ENCODE peak calls at places on chromosomes 11 and 22, in six cellular contexts. O, M, Z, J, H and C are unnamed samples. For H3K9me3 and H3K4me1, the result is how much of the 10 kb centered on the place peaks cover.

GRCh38 chr11:76621866-76622265 is 48.7 kb downstream of the LRRC32 start:
- DNase-seq in Z (no peak), H (peak), J (no peak), M (no peak), O (peak), C (no peak)

GRCh38 chr11:47907499-47907898 is 59.3 kb upstream of the NUP160 start:
- DNase-seq in Z (no peak), M (no peak), J (no peak), H (no peak), O (no peak), C (no peak)

GRCh38 chr11:70381872-70382842 is 16.2 kb upstream of the CTTN start:
- DNase-seq in O (peak), Z (no peak), J (no peak), M (no peak), H (no peak), C (peak)

GRCh38 chr11:575324-575995 is 810 bp upstream of the PHRF1 start:
- DNase-seq in J (no peak), Z (no peak), O (peak), M (no peak), H (no peak), C (peak)

GRCh38 chr11:14443642-14444041 is 56.0 kb downstream of the COPB1 start:
- DNase-seq in M (no peak), O (no peak), Z (no peak), J (peak), H (no peak), C (no peak)

GRCh38 chr11:72038491-72038890 is 39.8 kb downstream of the IL18BP start:
- DNase-seq in O (no peak), J (peak), H (peak), M (no peak), Z (peak), C (no peak)

GRCh38 chr11:30786392-30787120 is 200.4 kb upstream of the MPPED2 start:
- DNase-seq in J (no peak), Z (no peak), O (no peak), M (no peak), H (no peak), C (no peak)

GRCh38 chr11:48307760-48308386 is 1.9 kb downstream of the OR4S1 start:
- DNase-seq in Z (peak), O (peak), J (peak), H (no peak), M (no peak), C (peak)

GRCh38 chr11:35721576-35722341 is 59.2 kb downstream of the TRIM44 start:
- DNase-seq in Z (no peak), J (no peak), O (no peak), H (no peak), M (no peak), C (peak)

GRCh38 chr11:65401073-65401802 is 14.8 kb downstream of the FRMD8 start:
- DNase-seq in J (no peak), M (no peak), H (no peak), Z (no peak), O (no peak), C (no peak)

GRCh38 chr11:65417702-65418430 is 4.7 kb upstream of the NEAT1 start:
- DNase-seq in H (peak), O (no peak), J (peak), Z (no peak), M (no peak), C (no peak)

GRCh38 chr22:48748860-48749554 is 1078.7 kb downstream of the BRD1 start:
- DNase-seq in Z (no peak), J (no peak), M (no peak), O (no peak), H (no peak), C (peak)

GRCh38 chr22:48750282-48750681 is 1077.4 kb downstream of the BRD1 start:
- DNase-seq in H (no peak), O (peak), J (no peak), Z (no peak), M (no peak), C (no peak)

GRCh38 chr22:48748113-48748859 is 1079.4 kb downstream of the BRD1 start:
- DNase-seq in H (no peak), M (no peak), Z (no peak), O (no peak), J (no peak), C (no peak)

GRCh38 chr22:48750826-48751440 is 1076.7 kb downstream of the BRD1 start:
- DNase-seq in M (no peak), Z (no peak), H (no peak), J (no peak), O (peak), C (no peak)

GRCh38 chr22:48749555-48750227 is 1078.0 kb downstream of the BRD1 start:
- DNase-seq in O (peak), H (peak), J (no peak), Z (no peak), M (no peak), C (peak)
- H3K9me3 ChIP-seq in O (under half), H (under half), J (under half), Z (under half), M (under half), C (under half)

GRCh38 chr22:36381513-36382079 is 6.2 kb downstream of the MYH9 start:
- DNase-seq in H (no peak), O (no peak), Z (no peak), J (no peak), M (no peak), C (no peak)

GRCh38 chr22:36386351-36386899 is 1.3 kb downstream of the MYH9 start:
- DNase-seq in O (no peak), J (no peak), Z (no peak), H (peak), M (no peak), C (no peak)

GRCh38 chr22:36384766-36385400 is 2.9 kb downstream of the MYH9 start:
- DNase-seq in O (peak), J (no peak), H (no peak), M (no peak), Z (no peak), C (no peak)

GRCh38 chr22:36385491-36386350 is 2.0 kb downstream of the MYH9 start:
- DNase-seq in M (peak), J (peak), O (no peak), H (peak), Z (no peak), C (peak)

DNA sequence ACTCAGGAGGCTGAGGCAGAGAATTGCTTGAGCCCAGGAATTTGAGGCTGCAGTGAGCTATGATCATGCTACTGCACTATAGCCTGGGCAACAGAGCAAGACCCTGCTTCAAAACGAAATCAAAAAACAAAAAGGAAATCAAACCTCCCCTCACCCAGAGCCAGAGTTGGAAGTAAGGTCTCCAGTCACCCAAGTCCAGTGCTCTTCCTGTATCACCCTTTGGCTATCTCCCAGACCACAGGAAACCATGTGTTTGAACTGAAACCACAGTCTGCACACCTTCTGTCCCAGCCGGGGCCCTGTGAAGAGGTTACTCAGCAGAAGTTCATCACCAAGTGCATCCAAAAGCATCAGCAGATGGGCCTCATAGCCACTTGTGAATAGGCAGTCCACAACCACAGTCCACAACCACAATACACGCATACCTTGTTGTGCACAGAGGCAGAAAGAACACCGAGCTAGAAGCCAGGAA is 4.6 kb downstream of the MYH9 start:
- DNase-seq in Z (no peak), H (no peak), O (no peak), M (no peak), J (no peak), C (peak)
- H3K4me1 ChIP-seq in Z (half or more), H (under half), O (under half), M (half or more), J (half or more), C (half or more)

GRCh38 chr11:45023065-45023365 is 72.3 kb upstream of the TP53I11 start:
- DNase-seq in O (no peak), M (no peak), Z (no peak), J (no peak), H (no peak), C (no peak)

GRCh38 chr11:45022294-45023064 is 71.8 kb upstream of the TP53I11 start:
- DNase-seq in H (no peak), J (no peak), Z (no peak), M (no peak), O (peak), C (no peak)

GRCh38 chr11:45024357-45024756 is 73.7 kb upstream of the TP53I11 start:
- DNase-seq in Z (no peak), J (no peak), M (no peak), H (no peak), O (peak), C (no peak)

GRCh38 chr11:45021692-45022130 is 71.0 kb upstream of the TP53I11 start:
- DNase-seq in J (peak), M (peak), H (peak), Z (peak), O (peak), C (no peak)

DNA sequence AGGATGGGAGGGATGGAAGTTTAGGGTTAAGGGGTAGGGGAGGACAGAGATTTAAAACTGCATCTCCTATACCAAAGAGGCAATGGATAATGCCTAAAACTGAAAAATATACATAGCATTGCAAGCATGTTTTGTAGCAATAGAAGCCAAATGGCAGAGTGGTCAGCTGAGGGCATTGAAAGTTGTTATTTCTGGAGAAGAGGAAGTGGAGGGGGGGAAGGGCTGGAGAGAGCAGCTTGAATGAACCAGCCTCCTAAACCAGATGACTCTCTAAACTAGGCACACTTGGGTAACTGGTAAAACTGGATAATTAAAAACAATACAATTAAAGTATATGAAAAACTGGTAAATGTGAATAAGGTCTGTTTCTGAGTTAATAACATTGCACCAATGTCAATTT is 70.3 kb upstream of the TP53I11 start:
- DNase-seq in O (peak), J (no peak), Z (peak), M (no peak), H (no peak), C (no peak)
- H3K27ac ChIP-seq in O (no peak), J (no peak), Z (peak), M (peak), H (no peak), C (no peak)

DNA sequence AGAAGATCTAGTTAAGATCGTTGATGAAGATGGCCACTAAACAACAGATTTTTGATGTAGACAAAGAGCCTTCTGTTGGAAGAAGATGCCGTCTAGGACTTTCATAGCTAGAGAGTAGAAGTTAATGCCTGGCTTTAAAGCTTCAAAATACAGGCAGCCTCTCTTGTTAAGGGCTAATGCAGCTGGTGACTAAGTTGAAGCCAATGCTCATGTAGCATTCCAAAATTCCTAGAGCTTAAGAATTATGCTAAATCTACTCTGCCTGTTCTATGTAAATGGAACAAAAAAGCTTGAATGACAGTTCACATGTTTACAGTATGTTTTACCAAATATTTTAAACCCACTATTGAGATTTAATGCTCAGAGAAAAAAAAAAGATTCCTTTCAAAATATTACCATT is 492.6 kb downstream of the CNTN5 start:
- DNase-seq in M (no peak), H (no peak), O (no peak), Z (no peak), J (no peak), C (no peak)
- H3K9me3 ChIP-seq in M (under half), H (under half), O (under half), Z (under half), J (under half), C (under half)

DNA sequence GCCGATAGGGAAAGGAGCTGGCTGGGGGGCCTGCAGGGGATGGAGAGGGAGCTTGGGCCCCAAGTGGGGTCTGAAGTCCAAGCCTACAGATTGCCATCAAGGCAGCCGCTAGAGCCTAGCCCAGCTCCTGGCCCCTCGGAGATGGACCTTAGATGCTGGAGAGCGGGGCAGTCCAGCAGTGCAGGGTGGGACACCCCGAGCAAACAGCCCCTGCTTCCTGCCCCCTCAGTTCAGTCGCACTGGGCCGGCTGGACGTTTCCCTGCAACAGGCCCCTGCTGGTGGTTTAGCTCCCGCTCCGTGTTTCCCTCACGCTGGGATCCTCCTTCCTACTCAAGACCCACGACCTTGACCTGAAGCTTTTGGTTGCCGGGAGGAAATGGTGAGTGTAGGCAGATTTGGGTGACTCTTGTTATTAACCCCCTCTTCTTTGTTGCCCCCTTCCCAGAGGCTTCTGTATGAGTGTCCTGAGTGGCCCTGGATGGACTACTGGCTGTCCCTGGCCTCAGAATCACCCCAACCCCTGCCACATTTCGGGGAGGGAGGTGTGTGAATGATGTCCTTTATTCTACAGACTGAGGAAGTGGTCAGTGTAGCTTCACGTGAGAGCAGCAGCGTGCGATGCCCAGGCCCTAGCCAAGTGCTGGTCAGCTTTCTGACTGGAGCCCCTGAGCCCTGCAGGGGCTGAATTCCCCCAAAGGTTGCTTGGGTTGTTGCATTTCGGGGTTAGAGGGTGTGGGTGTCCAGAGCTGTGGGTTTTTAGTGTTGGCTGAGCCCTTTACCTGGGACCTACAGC is 2.7 kb downstream of the ST3GAL4 start:
- DNase-seq in O (no peak), H (no peak), J (no peak), M (no peak), Z (no peak), C (no peak)
- H3K4me1 ChIP-seq in O (under half), H (under half), J (under half), M (half or more), Z (half or more), C (under half)

DNA sequence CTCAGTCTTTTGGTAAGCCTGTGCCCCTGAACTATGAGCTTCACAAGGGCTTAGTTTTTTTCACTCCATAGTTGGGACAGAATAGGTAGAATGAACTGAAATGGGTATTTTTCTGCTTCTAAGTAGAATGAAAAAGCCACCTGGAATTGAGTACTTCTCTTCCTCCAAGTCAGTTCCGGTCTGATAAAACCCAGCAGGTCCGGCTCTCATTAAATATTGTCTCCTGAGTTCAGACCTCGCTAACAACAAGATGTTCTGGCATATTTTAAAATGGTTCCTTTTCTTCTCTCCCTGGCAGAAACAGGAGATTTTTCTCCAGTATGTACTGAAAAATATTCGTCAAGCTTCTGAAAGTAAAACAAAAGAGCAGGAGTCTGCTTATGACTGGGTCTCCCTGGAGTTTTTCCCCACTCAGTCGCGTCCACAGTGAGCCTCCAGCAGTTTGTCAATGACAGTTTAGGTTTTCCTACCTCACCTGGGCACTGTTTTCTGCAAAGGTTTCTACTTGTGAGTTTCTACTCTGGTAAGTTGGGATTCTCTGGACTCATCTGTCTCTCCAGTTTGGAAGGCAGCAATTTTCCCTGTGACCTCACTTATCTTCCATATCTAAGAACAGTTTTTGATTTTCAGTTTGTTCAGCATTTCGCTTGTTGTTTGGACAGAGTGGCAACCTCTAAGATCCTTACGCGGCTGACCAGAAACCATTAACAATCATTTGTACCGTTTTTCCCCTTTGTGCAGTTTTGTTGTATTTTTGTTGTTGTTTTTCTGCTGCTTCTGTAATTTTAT is 868.0 kb downstream of the METTL15 start:
- DNase-seq in H (no peak), Z (no peak), O (no peak), M (no peak), J (no peak), C (no peak)
- H3K27ac ChIP-seq in H (no peak), Z (no peak), O (no peak), M (no peak), J (peak), C (no peak)

DNA sequence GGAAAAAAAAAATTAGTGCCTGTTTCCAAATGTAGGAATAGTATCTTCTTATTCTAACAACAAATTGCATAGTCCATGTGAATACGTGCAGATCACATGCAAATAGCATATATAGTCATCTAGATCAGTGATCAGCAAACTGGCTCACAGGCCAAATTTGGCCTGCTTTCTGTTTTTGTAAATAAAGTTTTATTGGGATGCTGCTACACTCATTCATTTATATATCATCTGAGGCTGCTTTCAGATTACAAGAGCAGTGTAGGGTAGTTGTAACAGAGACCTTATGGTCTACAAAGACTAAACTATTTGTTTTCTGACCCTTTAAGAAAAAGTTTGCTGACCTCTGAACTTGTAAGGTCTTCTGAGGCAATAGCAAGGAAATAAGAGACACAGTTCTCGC is 65.6 kb downstream of the SFI1 start:
- DNase-seq in Z (no peak), O (no peak), J (no peak), M (no peak), H (no peak), C (no peak)
- H3K9me3 ChIP-seq in Z (under half), O (under half), J (under half), M (under half), H (under half), C (under half)